ENCODE peak calls at places on chromosomes 7 and 10, in seven cellular contexts. Z is sigmoid colon, U is hypothalamus, W is left ventricle myocardium inferior, S is fibroblast of lung, H is GDM1, G is retinal pigment epithelial cell. P is an unnamed sample.

GRCh38 chr7:102097601-102098161 is 189.0 kb upstream of the SH2B2 start:
- DNase-seq in W (no peak), U (no peak), S (no peak), H (no peak), Z (no peak), G (no peak), P (no peak)

GRCh38 chr10:117678106-117678505 is 135.6 kb downstream of the EMX2 start:
- DNase-seq in G (no peak), U (no peak), W (no peak), Z (no peak), S (no peak), H (no peak), P (no peak)

GRCh38 chr10:124611738-124612137 is 132.4 kb downstream of the FAM53B start:
- DNase-seq in S (no peak), Z (no peak), H (peak; percentile 87), U (no peak), G (no peak), W (no peak), P (no peak)

GRCh38 chr10:95663496-95663895 is 7.0 kb upstream of the ALDH18A1 start:
- DNase-seq in W (no peak), U (no peak), G (no peak), S (no peak), H (no peak), Z (no peak), P (no peak)

GRCh38 chr10:79982486-79982800 is 33.5 kb upstream of the SFTPD start:
- DNase-seq in U (no peak), W (no peak), S (peak; percentile 4), H (no peak), Z (no peak), G (no peak), P (no peak)

GRCh38 chr7:106486331-106486730 is 174.6 kb downstream of the CCDC71L start:
- DNase-seq in Z (no peak), S (peak; percentile 96), W (no peak), U (no peak), H (no peak), G (peak; percentile 29), P (no peak)

GRCh38 chr7:150986099-150986512 is 4.7 kb upstream of the NOS3 start:
- DNase-seq in W (peak; percentile 61), U (peak; percentile 59), S (no peak), Z (no peak), G (no peak), H (no peak), P (peak; percentile 52)

GRCh38 chr7:22393825-22394458 is 37.0 kb upstream of the RAPGEF5 start:
- DNase-seq in H (no peak), Z (no peak), S (peak; percentile 26), G (no peak), U (no peak), W (no peak), P (no peak)

GRCh38 chr7:106153891-106154449 is 41.9 kb upstream of the SYPL1 start:
- DNase-seq in Z (peak; percentile 93), G (peak; percentile 25), U (peak; percentile 72), H (peak; percentile 82), W (peak; percentile 78), S (peak; percentile 63), P (peak; percentile 68)

GRCh38 chr7:48289661-48290060 is 118.4 kb downstream of the ABCA13 start:
- DNase-seq in W (no peak), S (no peak), G (no peak), H (peak; percentile 19), Z (no peak), U (no peak), P (no peak)

GRCh38 chr10:6328708-6329423 is 126.1 kb downstream of the PFKFB3 start:
- DNase-seq in U (peak; percentile 30), W (no peak), S (no peak), Z (no peak), H (no peak), G (no peak), P (no peak)

GRCh38 chr7:14196555-14196954 is 207.1 kb upstream of the ETV1 start:
- DNase-seq in S (peak; percentile 45), U (no peak), H (no peak), G (no peak), W (no peak), Z (no peak), P (no peak)

GRCh38 chr10:72171175-72171630 is 44.6 kb upstream of the ANAPC16 start:
- DNase-seq in S (peak; percentile 94), H (no peak), W (no peak), Z (no peak), U (no peak), G (peak; percentile 77), P (no peak)

GRCh38 chr7:80159802-80160201 is 25.2 kb downstream of the GNAI1 start:
- DNase-seq in W (no peak), H (no peak), Z (no peak), S (no peak), U (no peak), G (no peak), P (no peak)

GRCh38 chr10:34358729-34359128 is 456.4 kb downstream of the PARD3 start:
- DNase-seq in W (no peak), G (no peak), Z (no peak), S (no peak), H (no peak), U (no peak), P (no peak)

GRCh38 chr10:45997994-45998763 is 25.9 kb downstream of the TIMM23 start:
- DNase-seq in S (no peak), H (no peak), Z (no peak), W (no peak), G (no peak), U (no peak), P (no peak)

GRCh38 chr7:157793973-157794763 is 457.4 kb downstream of the DNAJB6 start:
- DNase-seq in U (no peak), H (no peak), Z (no peak), G (no peak), S (no peak), W (no peak), P (no peak)

GRCh38 chr7:74306737-74307469 is 17.7 kb downstream of the CLIP2 start:
- DNase-seq in W (peak; percentile 54), H (no peak), G (no peak), Z (peak; percentile 82), U (peak; percentile 70), S (peak; percentile 84), P (peak; percentile 42)

GRCh38 chr10:90718185-90718584 is 139.7 kb downstream of the HTR7 start:
- DNase-seq in G (no peak), H (no peak), U (no peak), W (no peak), Z (no peak), S (peak; percentile 10), P (no peak)

P was measured in stimulated activated naive CD8-positive, alpha-beta T cell treated with anti-CD3 and anti-CD28 coated beads, Interleukin-15, amount 100 ng/mL, for 72 hours.